ENCODE peak calls at places on chromosomes 16 and 17, in five cellular contexts. F is cardiac muscle cell; K is CD8-positive, alpha-beta T cell; V is MM.1S; E is suprapubic skin. O is an unnamed sample.

GRCh38 chr16:47777191-47777590 is 316.1 kb downstream of the PHKB start:
- DNase-seq in K (no peak), E (no peak), F (no peak), V (no peak), O (no peak)

GRCh38 chr16:80174416-80174815 is 366.4 kb upstream of the DYNLRB2 start:
- DNase-seq in E (no peak), V (no peak), F (no peak), K (no peak), O (no peak)

GRCh38 chr17:50745631-50746030 is 21.7 kb downstream of the ANKRD40CL start:
- DNase-seq in F (no peak), V (no peak), K (no peak), E (no peak), O (no peak)

GRCh38 chr17:44315760-44316731 is 7.6 kb downstream of the RUNDC3A start:
- DNase-seq in F (peak; percentile 28), V (no peak), K (no peak), E (no peak), O (no peak)

GRCh38 chr17:76426853-76427252 is 26.1 kb downstream of the UBE2O start:
- DNase-seq in V (no peak), F (no peak), K (no peak), E (no peak), O (no peak)

GRCh38 chr16:12290868-12291267 is 314.3 kb downstream of the SNX29 start:
- DNase-seq in F (no peak), K (no peak), E (no peak), V (no peak), O (no peak)

GRCh38 chr17:55038291-55038690 is 69.7 kb downstream of the STXBP4 start:
- DNase-seq in F (no peak), V (no peak), E (no peak), K (no peak), O (no peak)

GRCh38 chr16:89357055-89357454 is 133.3 kb downstream of the ANKRD11 start:
- DNase-seq in F (no peak), E (no peak), K (peak; percentile 54), V (no peak), O (no peak)

GRCh38 chr17:39867084-39867890 is 715 bp upstream of the ZPBP2 start:
- DNase-seq in E (no peak), F (no peak), K (peak; percentile 37), V (peak; percentile 91), O (no peak)

GRCh38 chr17:2598166-2598565 is 4.7 kb downstream of the PAFAH1B1 start:
- DNase-seq in F (no peak), E (no peak), V (no peak), K (no peak), O (no peak)

GRCh38 chr17:37607637-37608368 is 1.4 kb downstream of the SYNRG start:
- DNase-seq in K (peak; percentile 12), V (peak; percentile 77), F (no peak), E (no peak), O (no peak)

GRCh38 chr17:63426041-63426916 is 19.8 kb downstream of the CYB561 start:
- DNase-seq in V (no peak), E (no peak), K (no peak), F (no peak), O (no peak)

GRCh38 chr16:30928390-30928789 is 5.0 kb downstream of the FBXL19 start:
- DNase-seq in K (no peak), E (peak; percentile 74), F (no peak), V (no peak), O (no peak)

GRCh38 chr17:48060249-48060648 is 12.1 kb downstream of the NFE2L1 start:
- DNase-seq in F (no peak), V (no peak), K (no peak), E (no peak), O (no peak)

GRCh38 chr17:6894206-6894528 is 62.6 kb upstream of the TEKT1 start:
- DNase-seq in F (peak; percentile 21), E (no peak), K (peak; percentile 18), V (no peak), O (no peak)

GRCh38 chr17:36148559-36149295 is 27.7 kb downstream of the TBC1D3B start:
- DNase-seq in F (peak; percentile 74), K (peak; percentile 66), E (peak; percentile 75), V (peak; percentile 78), O (peak; percentile 43)

GRCh38 chr16:57357330-57358151 is 1.0 kb upstream of the CCL22 start:
- DNase-seq in F (no peak), V (no peak), E (no peak), K (no peak), O (no peak)
- H3K27ac ChIP-seq in F (peak overlapping the region; percentile 17), V (no peak overlapping the region), E (no peak overlapping the region), K (no peak overlapping the region), O (no peak overlapping the region)

GRCh38 chr16:56423584-56424403 is 1.6 kb downstream of the AMFR start:
- DNase-seq in F (no peak), K (no peak), E (no peak), V (peak; percentile 12), O (no peak)
- H3K27ac ChIP-seq in F (peak overlapping the region; percentile 91), K (peak overlapping the region; percentile 59), E (peak overlapping the region; percentile 93), V (no peak overlapping the region), O (peak overlapping the region; percentile 80)

GRCh38 chr16:64152010-64152767 is 969.7 kb downstream of the CDH11 start:
- DNase-seq in F (no peak), E (no peak), K (no peak), V (no peak), O (no peak)
- H3K27ac ChIP-seq in F (no peak overlapping the region), E (no peak overlapping the region), K (no peak overlapping the region), V (no peak overlapping the region), O (no peak overlapping the region)

DNA sequence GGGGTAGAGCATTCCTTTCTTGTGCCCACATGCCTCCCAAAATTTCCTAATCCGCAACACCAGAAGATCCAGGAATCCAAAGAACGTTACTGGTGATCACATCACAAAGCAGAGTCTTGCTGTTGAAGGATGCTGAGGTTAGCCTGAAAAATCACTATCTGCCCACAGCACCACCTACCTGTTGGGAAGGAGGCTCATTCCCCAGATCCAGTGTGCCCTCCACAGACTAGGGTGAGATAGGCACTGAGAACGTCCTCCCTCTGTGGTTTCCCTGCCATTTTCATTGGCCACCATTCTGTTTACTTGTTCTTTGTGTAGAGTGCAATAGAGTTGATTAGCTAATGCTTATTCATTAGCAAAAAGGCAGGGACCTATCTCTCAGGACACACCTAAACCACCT is 30.3 kb downstream of the RCVRN start:
- DNase-seq in E (no peak), K (no peak), F (no peak), V (no peak), O (no peak)
- H3K27ac ChIP-seq in E (no peak overlapping the region), K (no peak overlapping the region), F (no peak overlapping the region), V (no peak overlapping the region), O (no peak overlapping the region)

GRCh38 chr17:14559220-14559619 is 258.3 kb downstream of the HS3ST3B1 start:
- DNase-seq in K (no peak), V (no peak), E (no peak), F (no peak), O (no peak)

GRCh38 chr17:14557482-14557881 is 256.6 kb downstream of the HS3ST3B1 start:
- DNase-seq in F (no peak), E (no peak), V (no peak), K (no peak), O (no peak)

GRCh38 chr17:14553847-14554246 is 253.0 kb downstream of the HS3ST3B1 start:
- DNase-seq in V (peak; percentile 15), F (no peak), K (no peak), E (no peak), O (no peak)

DNA sequence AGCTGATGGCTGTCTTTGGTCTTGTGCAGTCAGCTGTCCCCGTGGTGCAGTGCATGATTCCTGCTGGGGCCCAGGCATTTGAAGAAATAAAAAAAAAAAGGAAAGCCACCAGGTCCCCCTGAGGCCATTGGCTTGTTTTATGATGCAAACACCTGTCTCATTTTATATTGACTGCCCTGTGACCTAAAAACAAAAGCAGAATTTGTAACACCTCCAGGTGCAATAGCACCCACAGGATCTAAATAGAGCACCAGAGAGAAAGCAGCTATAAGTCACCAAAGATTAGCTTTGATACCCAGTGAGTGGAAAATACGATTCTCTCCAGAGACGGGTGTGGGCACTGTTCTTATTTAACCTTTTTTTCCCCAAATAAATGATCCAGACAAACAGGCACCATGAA is 258.8 kb downstream of the HS3ST3B1 start:
- DNase-seq in F (no peak), K (no peak), E (no peak), V (no peak), O (no peak)
- H3K27ac ChIP-seq in F (no peak overlapping the region), K (no peak overlapping the region), E (no peak overlapping the region), V (no peak overlapping the region), O (no peak overlapping the region)

GRCh38 chr17:57939797-57940196 is 15.4 kb downstream of the CUEDC1 start:
- DNase-seq in F (no peak), V (peak; percentile 96), E (no peak), K (no peak), O (no peak)

GRCh38 chr17:57940217-57940616 is 15.0 kb downstream of the CUEDC1 start:
- DNase-seq in K (no peak), V (peak; percentile 58), E (no peak), F (peak; percentile 40), O (no peak)

GRCh38 chr17:57935833-57936807 is 19.1 kb downstream of the CUEDC1 start:
- DNase-seq in K (no peak), V (no peak), F (peak; percentile 46), E (peak; percentile 71), O (peak; percentile 62)

GRCh38 chr17:57938061-57938502 is 17.1 kb downstream of the CUEDC1 start:
- DNase-seq in V (no peak), E (no peak), K (no peak), F (no peak), O (no peak)

GRCh38 chr17:57937492-57937891 is 17.7 kb downstream of the CUEDC1 start:
- DNase-seq in E (no peak), K (no peak), V (no peak), F (no peak), O (no peak)
- H3K27ac ChIP-seq in E (peak overlapping the region; percentile 88), K (no peak overlapping the region), V (no peak overlapping the region), F (no peak overlapping the region), O (peak overlapping the region; percentile 100)

GRCh38 chr17:83006515-83007455 is 72.6 kb upstream of the METRNL start:
- DNase-seq in F (peak; percentile 21), K (no peak), E (no peak), V (no peak), O (no peak)
- H3K27ac ChIP-seq in F (peak overlapping the region; percentile 28), K (no peak overlapping the region), E (no peak overlapping the region), V (no peak overlapping the region), O (no peak overlapping the region)